ENCODE peak calls at places on chromosomes 6 and 20, in ten cellular contexts. F, Z, A, O, H, N, P, X, W and D are unnamed samples.

GRCh38 chr20:58037631-58038030 is 190.8 kb downstream of the ANKRD60 start:
- DNase-seq in Z (no peak), O (no peak), N (no peak), H (no peak), A (no peak), W (no peak), X (no peak), F (no peak), P (no peak), D (no peak)

GRCh38 chr6:31142356-31142755 is 3.5 kb upstream of the PSORS1C2 start:
- DNase-seq in X (peak), O (no peak), F (no peak), P (no peak), H (no peak), A (no peak), Z (no peak), N (no peak), W (no peak), D (no peak)

GRCh38 chr6:119463081-119463626 is 113.6 kb upstream of the MAN1A1 start:
- DNase-seq in N (no peak), X (no peak), H (no peak), O (no peak), F (peak), W (no peak), A (no peak), P (no peak), Z (no peak), D (no peak)

GRCh38 chr20:5722927-5723326 is 27.3 kb upstream of the SHLD1 start:
- DNase-seq in A (no peak), P (no peak), X (no peak), W (no peak), H (no peak), O (no peak), N (no peak), F (no peak), Z (no peak), D (no peak)

GRCh38 chr6:32964776-32965175 is 3.6 kb upstream of the BRD2 start:
- DNase-seq in Z (no peak), X (no peak), O (no peak), F (no peak), H (no peak), W (no peak), P (no peak), A (no peak), N (no peak), D (no peak)

GRCh38 chr20:11431613-11432012 is 486.1 kb upstream of the BTBD3 start:
- DNase-seq in X (no peak), H (no peak), Z (no peak), F (no peak), O (no peak), A (peak), P (no peak), N (no peak), W (peak), D (no peak)

GRCh38 chr20:32495949-32496348 is 89.2 kb downstream of the NOL4L start:
- DNase-seq in P (no peak), A (no peak), X (peak), W (no peak), Z (no peak), F (no peak), N (no peak), O (no peak), H (no peak), D (no peak)

GRCh38 chr6:30684386-30685156 is 1.9 kb downstream of the PPP1R18 start:
- DNase-seq in P (peak), N (no peak), H (peak), A (peak), O (no peak), Z (no peak), W (peak), F (peak), X (peak), D (no peak)

GRCh38 chr6:170031096-170031471 is 259.8 kb downstream of the DLL1 start:
- DNase-seq in O (no peak), A (peak), W (no peak), F (no peak), P (no peak), Z (peak), N (no peak), X (no peak), H (peak), D (peak)

GRCh38 chr20:17698419-17698818 is 1.3 kb upstream of the BANF2 start:
- DNase-seq in X (no peak), W (no peak), F (no peak), O (no peak), H (no peak), P (no peak), Z (no peak), A (no peak), N (no peak), D (no peak)

GRCh38 chr6:22149081-22149480 is 147.8 kb downstream of the PRL start:
- DNase-seq in N (no peak), X (no peak), F (no peak), H (peak), P (no peak), O (no peak), A (no peak), Z (peak), W (no peak), D (peak)

GRCh38 chr6:112203577-112204349 is 50.6 kb downstream of the LAMA4 start:
- DNase-seq in W (peak), Z (no peak), H (no peak), O (peak), P (no peak), F (no peak), A (peak), X (no peak), N (peak), D (no peak)

GRCh38 chr20:63955281-63955845 is 853 bp downstream of the UCKL1 start:
- DNase-seq in P (no peak), X (no peak), W (peak), F (peak), H (peak), Z (no peak), A (peak), N (no peak), O (peak), D (no peak)

GRCh38 chr6:167445568-167445967 is 120.7 kb downstream of the TTLL2 start:
- DNase-seq in X (no peak), Z (no peak), O (no peak), F (no peak), P (no peak), N (no peak), H (no peak), A (no peak), W (no peak), D (no peak)

GRCh38 chr6:142378138-142378875 is 76.5 kb downstream of the ADGRG6 start:
- DNase-seq in O (no peak), A (peak), H (no peak), F (no peak), Z (no peak), X (no peak), W (peak), N (peak), P (peak), D (no peak)

GRCh38 chr6:7920425-7920824 is 9.8 kb upstream of the TXNDC5 start:
- DNase-seq in P (no peak), O (no peak), F (peak), X (no peak), W (no peak), Z (no peak), N (no peak), A (no peak), H (no peak), D (no peak)

GRCh38 chr6:10460096-10460495 is 45.2 kb upstream of the TFAP2A start:
- DNase-seq in X (no peak), F (no peak), P (no peak), N (no peak), H (no peak), O (no peak), Z (no peak), W (no peak), A (no peak), D (no peak)

GRCh38 chr6:18135171-18135570 is 12.7 kb upstream of the NHLRC1 start:
- DNase-seq in X (no peak), Z (no peak), A (no peak), P (no peak), W (no peak), N (no peak), O (no peak), F (no peak), H (no peak), D (no peak)

GRCh38 chr20:61753196-61753942 is 312.3 kb downstream of the TAF4 start:
- DNase-seq in N (peak), O (no peak), H (no peak), Z (no peak), F (no peak), X (peak), A (peak), P (no peak), W (peak), D (no peak)

GRCh38 chr6:52403627-52404026 is 16.5 kb upstream of the EFHC1 start:
- DNase-seq in H (no peak), Z (peak), N (no peak), X (no peak), W (no peak), P (no peak), A (no peak), O (peak), F (no peak), D (no peak)

GRCh38 chr6:105504660-105505059 is 101.8 kb upstream of the PREP start:
- DNase-seq in O (no peak), X (no peak), W (no peak), Z (no peak), N (no peak), F (no peak), A (no peak), H (peak), P (no peak), D (no peak)

GRCh38 chr6:170278743-170279094 is 12.2 kb downstream of the DLL1 start:
- DNase-seq in H (no peak), O (no peak), Z (no peak), N (no peak), X (no peak), A (no peak), P (no peak), W (no peak), F (no peak), D (no peak)

GRCh38 chr6:21731411-21732031 is 138.0 kb downstream of the SOX4 start:
- DNase-seq in W (peak), H (no peak), O (no peak), P (no peak), A (peak), X (no peak), N (no peak), F (no peak), Z (no peak), D (no peak)

GRCh38 chr6:11522819-11523218 is 14.7 kb upstream of the TMEM170B start:
- DNase-seq in N (no peak), W (no peak), O (peak), H (no peak), X (no peak), Z (no peak), P (no peak), F (no peak), A (no peak), D (no peak)

GRCh38 chr6:80543598-80544181 is 437.2 kb downstream of the BCKDHB start:
- DNase-seq in H (no peak), P (no peak), O (no peak), N (peak), Z (no peak), F (no peak), X (no peak), A (peak), W (peak), D (no peak)

GRCh38 chr6:112253842-112254816 is at the start of gene LAMA4:
- DNase-seq in P (peak), W (peak), H (peak), F (peak), N (peak), Z (peak), O (no peak), X (peak), A (peak), D (peak)

GRCh38 chr6:41523957-41524633 is 22.1 kb upstream of the FOXP4 start:
- DNase-seq in P (no peak), H (no peak), O (no peak), X (no peak), N (no peak), F (no peak), A (no peak), W (no peak), Z (no peak), D (no peak)

GRCh38 chr6:143271024-143271423 is 179.5 kb downstream of the ADAT2 start:
- DNase-seq in W (peak), Z (no peak), P (no peak), O (no peak), F (no peak), H (no peak), N (peak), A (peak), X (no peak), D (no peak)

GRCh38 chr6:75427342-75427741 is 66.3 kb downstream of the FILIP1 start:
- DNase-seq in W (no peak), H (no peak), N (no peak), A (no peak), F (no peak), P (no peak), Z (no peak), O (no peak), X (no peak), D (no peak)

GRCh38 chr6:155599571-155599970 is 143.9 kb upstream of the NOX3 start:
- DNase-seq in P (no peak), F (no peak), H (no peak), A (no peak), W (no peak), X (no peak), N (no peak), Z (no peak), O (peak), D (no peak)

GRCh38 chr6:133919362-133919761 is 30.4 kb downstream of the TCF21 start:
- DNase-seq in W (no peak), H (no peak), X (no peak), P (no peak), F (no peak), O (no peak), N (no peak), Z (no peak), A (no peak), D (no peak)

GRCh38 chr6:43628392-43629103 is 516 bp downstream of the GTPBP2 start:
- DNase-seq in O (peak), X (peak), F (peak), H (no peak), P (peak), A (peak), Z (peak), N (peak), W (peak), D (peak)

GRCh38 chr20:56752274-56752673 is 123.2 kb downstream of the TFAP2C start:
- DNase-seq in N (no peak), X (no peak), W (peak), A (no peak), H (no peak), O (no peak), P (no peak), Z (no peak), F (no peak), D (no peak)

GRCh38 chr6:3031857-3032256 is 32.2 kb downstream of the NQO2 start:
- DNase-seq in F (no peak), P (no peak), Z (no peak), X (no peak), H (no peak), N (no peak), O (peak), W (no peak), A (no peak), D (no peak)

GRCh38 chr6:134170844-134171243 is 118.4 kb upstream of the SLC2A12 start:
- DNase-seq in Z (no peak), X (no peak), N (peak), H (no peak), A (peak), F (no peak), P (no peak), O (no peak), W (no peak), D (no peak)

GRCh38 chr6:43717389-43717788 is 29.8 kb upstream of the MRPS18A start:
- DNase-seq in H (no peak), Z (no peak), W (no peak), X (no peak), N (no peak), O (no peak), A (no peak), P (no peak), F (no peak), D (no peak)

GRCh38 chr6:163760860-163761259 is 346.3 kb downstream of the QKI start:
- DNase-seq in O (no peak), N (no peak), H (no peak), A (no peak), F (no peak), P (no peak), X (no peak), Z (no peak), W (no peak), D (no peak)

GRCh38 chr6:27795697-27796494 is 116.3 kb downstream of the OR2B2 start:
- DNase-seq in X (no peak), O (peak), Z (peak), A (peak), W (peak), P (peak), F (peak), N (peak), H (peak), D (peak)

GRCh38 chr6:149032599-149033405 is 284.7 kb upstream of the TAB2 start:
- DNase-seq in A (peak), W (peak), N (peak), O (no peak), F (peak), P (no peak), H (no peak), X (no peak), Z (no peak), D (no peak)